ENCODE peak calls at places on chromosomes 3 and 15, in seven cellular contexts. One of them, this sample, is unnamed.

GRCh38 chr3:61505197-61505596 is 56.2 kb upstream of the PTPRG start:
- DNase-seq in GM12878: no peak
- DNase-seq in HCT116: no peak
- DNase-seq in SK-N-SH: no peak
- DNase-seq in HepG2: no peak
- DNase-seq in H1: no peak
- DNase-seq in K562: no peak
- DNase-seq in this sample: no peak

GRCh38 chr3:179168933-179169332 is 20.8 kb downstream of the PIK3CA start:
- DNase-seq in GM12878: no peak
- DNase-seq in HCT116: no peak
- DNase-seq in SK-N-SH: no peak
- DNase-seq in HepG2: no peak
- DNase-seq in H1: no peak
- DNase-seq in K562: no peak
- DNase-seq in this sample: no peak

GRCh38 chr3:73121684-73122331 is 60.3 kb downstream of the EBLN2 start:
- DNase-seq in GM12878: no peak
- DNase-seq in HCT116: no peak
- DNase-seq in SK-N-SH: no peak
- DNase-seq in HepG2: no peak
- DNase-seq in H1: no peak
- DNase-seq in K562: no peak
- DNase-seq in this sample: no peak

GRCh38 chr15:90482124-90483011 is 47.4 kb upstream of the CRTC3 start:
- DNase-seq in GM12878: no peak
- DNase-seq in HCT116: peak; percentile 34
- DNase-seq in SK-N-SH: peak; percentile 54
- DNase-seq in HepG2: peak; percentile 80
- DNase-seq in H1: peak; percentile 55
- DNase-seq in K562: peak; percentile 27
- DNase-seq in this sample: peak; percentile 20

GRCh38 chr3:69710153-69710977 is 28.9 kb upstream of the MITF start:
- DNase-seq in GM12878: no peak
- DNase-seq in HCT116: no peak
- DNase-seq in SK-N-SH: no peak
- DNase-seq in HepG2: no peak
- DNase-seq in H1: no peak
- DNase-seq in K562: no peak
- DNase-seq in this sample: no peak

GRCh38 chr3:82707035-82707434 is 945.6 kb upstream of the GBE1 start:
- DNase-seq in GM12878: no peak
- DNase-seq in HCT116: no peak
- DNase-seq in SK-N-SH: no peak
- DNase-seq in HepG2: no peak
- DNase-seq in H1: no peak
- DNase-seq in K562: no peak
- DNase-seq in this sample: no peak

GRCh38 chr3:114214542-114215341 is 22.6 kb downstream of the ZNF80 start:
- DNase-seq in GM12878: no peak
- DNase-seq in HCT116: no peak
- DNase-seq in SK-N-SH: no peak
- DNase-seq in HepG2: no peak
- DNase-seq in H1: no peak
- DNase-seq in K562: no peak
- DNase-seq in this sample: peak; percentile 48

GRCh38 chr15:38618242-38618925 is 53.8 kb upstream of the RASGRP1 start:
- DNase-seq in GM12878: no peak
- DNase-seq in HCT116: no peak
- DNase-seq in SK-N-SH: no peak
- DNase-seq in HepG2: no peak
- DNase-seq in H1: no peak
- DNase-seq in K562: no peak
- DNase-seq in this sample: no peak

GRCh38 chr3:130950641-130951040 is 56.8 kb downstream of the ATP2C1 start:
- DNase-seq in GM12878: no peak
- DNase-seq in HCT116: no peak
- DNase-seq in SK-N-SH: no peak
- DNase-seq in HepG2: no peak
- DNase-seq in H1: no peak
- DNase-seq in K562: no peak
- DNase-seq in this sample: no peak

GRCh38 chr15:91855684-91856553 is 2.4 kb downstream of the SLCO3A1 start:
- DNase-seq in GM12878: peak; percentile 33
- DNase-seq in HCT116: no peak
- DNase-seq in SK-N-SH: peak; percentile 45
- DNase-seq in HepG2: peak; percentile 3
- DNase-seq in H1: peak; percentile 78
- DNase-seq in K562: peak; percentile 15
- DNase-seq in this sample: peak; percentile 40

GRCh38 chr15:97745481-97746071 is 214.9 kb upstream of the ARRDC4 start:
- DNase-seq in GM12878: no peak
- DNase-seq in HCT116: no peak
- DNase-seq in SK-N-SH: peak; percentile 37
- DNase-seq in HepG2: peak; percentile 23
- DNase-seq in H1: peak; percentile 67
- DNase-seq in K562: peak; percentile 54
- DNase-seq in this sample: peak; percentile 27

GRCh38 chr3:155807823-155808222 is 1.7 kb upstream of the C3orf33 start:
- DNase-seq in GM12878: no peak
- DNase-seq in HCT116: no peak
- DNase-seq in SK-N-SH: no peak
- DNase-seq in HepG2: no peak
- DNase-seq in H1: no peak
- DNase-seq in K562: no peak
- DNase-seq in this sample: no peak

DNA sequence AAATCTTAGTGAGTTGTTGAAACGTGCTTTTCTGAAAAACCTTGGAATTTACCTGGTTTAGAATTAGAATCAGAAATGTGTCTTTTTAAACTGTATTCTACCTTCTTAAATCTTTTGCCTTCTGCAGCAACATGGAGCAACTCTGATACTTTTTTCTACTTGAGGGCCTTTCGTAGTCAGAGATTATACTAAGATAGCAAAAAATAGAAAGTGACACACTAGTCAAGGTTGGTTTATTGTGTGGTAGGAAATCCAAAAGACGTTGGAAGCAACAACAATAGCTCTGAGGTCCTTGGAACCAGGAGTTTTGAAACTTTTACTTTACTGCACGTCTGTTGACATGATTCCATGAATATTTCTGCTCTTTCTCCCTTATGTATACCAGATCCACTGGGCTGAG is 294.9 kb downstream of the LPP start:
- DNase-seq in GM12878: no peak
- DNase-seq in HCT116: no peak
- DNase-seq in SK-N-SH: no peak
- DNase-seq in HepG2: no peak
- DNase-seq in H1: no peak
- DNase-seq in K562: no peak
- DNase-seq in this sample: no peak
- H3K4me1 ChIP-seq in GM12878: peaks cover 14% of the 10 kb centered on the region
- H3K4me1 ChIP-seq in HCT116: no peaks in the 10 kb centered on the region
- H3K4me1 ChIP-seq in SK-N-SH: no peaks in the 10 kb centered on the region
- H3K4me1 ChIP-seq in HepG2: no peaks in the 10 kb centered on the region
- H3K4me1 ChIP-seq in H1: no peaks in the 10 kb centered on the region
- H3K4me1 ChIP-seq in K562: no peaks in the 10 kb centered on the region
- H3K4me1 ChIP-seq in this sample: no peaks in the 10 kb centered on the region

DNA sequence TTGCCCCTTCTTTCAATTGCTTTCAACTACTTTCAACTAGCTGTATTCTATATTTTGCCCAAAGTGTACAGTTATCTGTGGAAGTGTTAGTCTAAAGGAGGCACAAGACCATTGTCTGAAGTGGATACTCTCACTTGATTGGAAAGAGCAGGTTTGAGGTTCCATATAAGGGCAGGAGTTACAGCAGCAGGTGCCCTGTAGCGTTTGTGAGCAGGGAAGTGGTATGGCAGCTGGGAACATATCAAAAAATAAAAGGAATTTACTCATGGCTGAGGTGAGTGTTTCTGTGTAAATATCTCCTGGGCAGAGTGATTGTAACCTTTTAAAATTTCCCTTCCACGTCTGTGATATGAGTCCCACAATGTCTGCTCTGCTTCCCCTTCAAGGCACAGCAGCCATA is 38.5 kb upstream of the DNAJC13 start:
- DNase-seq in GM12878: no peak
- DNase-seq in HCT116: no peak
- DNase-seq in SK-N-SH: no peak
- DNase-seq in HepG2: no peak
- DNase-seq in H1: no peak
- DNase-seq in K562: no peak
- DNase-seq in this sample: no peak
- TF ChIP-seq YY1 in GM12878: no peak
- TF ChIP-seq YY1 in HCT116: no peak
- TF ChIP-seq YY1 in SK-N-SH: no peak
- TF ChIP-seq YY1 in HepG2: no peak
- TF ChIP-seq YY1 in H1: no peak
- TF ChIP-seq YY1 in K562: no peak
- TF ChIP-seq YY1 in this sample: no peak

GRCh38 chr15:31077181-31077580 is 24.3 kb downstream of the TRPM1 start:
- DNase-seq in GM12878: no peak
- DNase-seq in HCT116: no peak
- DNase-seq in SK-N-SH: no peak
- DNase-seq in HepG2: no peak
- DNase-seq in H1: peak; percentile 41
- DNase-seq in K562: no peak
- DNase-seq in this sample: no peak
- H3K4me1 ChIP-seq in GM12878: peaks cover 19% of the 10 kb centered on the region
- H3K4me1 ChIP-seq in HCT116: no peaks in the 10 kb centered on the region
- H3K4me1 ChIP-seq in SK-N-SH: peaks cover 2% of the 10 kb centered on the region
- H3K4me1 ChIP-seq in HepG2: peaks cover 8% of the 10 kb centered on the region
- H3K4me1 ChIP-seq in H1: peaks cover 39% of the 10 kb centered on the region
- H3K4me1 ChIP-seq in K562: peaks cover 3% of the 10 kb centered on the region
- H3K4me1 ChIP-seq in this sample: peaks cover 24% of the 10 kb centered on the region

GRCh38 chr3:52265387-52265786 is 13.1 kb downstream of the WDR82 start:
- DNase-seq in GM12878: no peak
- DNase-seq in HCT116: no peak
- DNase-seq in SK-N-SH: no peak
- DNase-seq in HepG2: no peak
- DNase-seq in H1: no peak
- DNase-seq in K562: no peak
- DNase-seq in this sample: no peak
- TF ChIP-seq YY1 in GM12878: no peak
- TF ChIP-seq YY1 in HCT116: no peak
- TF ChIP-seq YY1 in SK-N-SH: no peak
- TF ChIP-seq YY1 in HepG2: no peak
- TF ChIP-seq YY1 in H1: no peak
- TF ChIP-seq YY1 in K562: no peak
- TF ChIP-seq YY1 in this sample: no peak

GRCh38 chr3:141326123-141326522 is 42.2 kb upstream of the ZBTB38 start:
- DNase-seq in GM12878: no peak
- DNase-seq in HCT116: no peak
- DNase-seq in SK-N-SH: no peak
- DNase-seq in HepG2: no peak
- DNase-seq in H1: no peak
- DNase-seq in K562: no peak
- DNase-seq in this sample: no peak
- H3K4me1 ChIP-seq in GM12878: peaks cover 19% of the 10 kb centered on the region
- H3K4me1 ChIP-seq in HCT116: peaks cover 3% of the 10 kb centered on the region
- H3K4me1 ChIP-seq in SK-N-SH: peaks cover 5% of the 10 kb centered on the region
- H3K4me1 ChIP-seq in HepG2: peaks cover 60% of the 10 kb centered on the region
- H3K4me1 ChIP-seq in H1: peaks cover 3% of the 10 kb centered on the region
- H3K4me1 ChIP-seq in K562: peaks cover 24% of the 10 kb centered on the region
- H3K4me1 ChIP-seq in this sample: no peaks in the 10 kb centered on the region

GRCh38 chr3:141077631-141078030 is 26.5 kb downstream of the SPSB4 start:
- DNase-seq in GM12878: no peak
- DNase-seq in HCT116: no peak
- DNase-seq in SK-N-SH: no peak
- DNase-seq in HepG2: no peak
- DNase-seq in H1: no peak
- DNase-seq in K562: no peak
- DNase-seq in this sample: no peak
- TF ChIP-seq YY1 in GM12878: no peak
- TF ChIP-seq YY1 in HCT116: no peak
- TF ChIP-seq YY1 in SK-N-SH: no peak
- TF ChIP-seq YY1 in HepG2: no peak
- TF ChIP-seq YY1 in H1: no peak
- TF ChIP-seq YY1 in K562: no peak
- TF ChIP-seq YY1 in this sample: no peak

GRCh38 chr3:149247929-149248691 is 26.5 kb upstream of the CP start:
- DNase-seq in GM12878: no peak
- DNase-seq in HCT116: no peak
- DNase-seq in SK-N-SH: no peak
- DNase-seq in HepG2: peak; percentile 25
- DNase-seq in H1: no peak
- DNase-seq in K562: no peak
- DNase-seq in this sample: no peak
- H3K4me1 ChIP-seq in GM12878: peaks cover 35% of the 10 kb centered on the region
- H3K4me1 ChIP-seq in HCT116: peaks cover 19% of the 10 kb centered on the region
- H3K4me1 ChIP-seq in SK-N-SH: no peaks in the 10 kb centered on the region
- H3K4me1 ChIP-seq in HepG2: peaks cover 58% of the 10 kb centered on the region
- H3K4me1 ChIP-seq in H1: no peaks in the 10 kb centered on the region
- H3K4me1 ChIP-seq in K562: peaks cover 4% of the 10 kb centered on the region
- H3K4me1 ChIP-seq in this sample: no peaks in the 10 kb centered on the region

DNA sequence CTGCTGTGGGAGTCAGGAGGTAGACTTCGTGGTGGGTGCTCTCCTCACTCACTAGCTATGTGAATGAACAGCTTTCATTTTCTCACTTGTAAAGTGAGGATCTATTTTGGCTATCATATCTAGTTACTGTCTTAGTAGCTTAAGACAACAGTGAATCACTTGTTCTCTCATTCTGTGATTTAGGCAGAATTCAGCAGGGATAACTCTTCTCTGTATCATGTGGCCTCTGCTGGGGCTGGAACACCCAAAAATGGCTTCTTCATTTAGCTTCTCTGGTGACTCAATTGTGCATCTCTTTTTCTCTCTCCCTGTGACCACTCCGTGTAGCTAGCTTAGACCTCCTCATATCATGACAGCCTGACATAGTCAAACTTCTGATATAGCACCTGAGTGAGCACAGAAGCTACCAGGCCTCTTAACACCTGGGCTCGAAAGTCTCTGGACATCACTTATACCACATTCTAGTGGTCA is 68.4 kb downstream of the BFSP2 start:
- DNase-seq in GM12878: no peak
- DNase-seq in HCT116: no peak
- DNase-seq in SK-N-SH: no peak
- DNase-seq in HepG2: no peak
- DNase-seq in H1: no peak
- DNase-seq in K562: no peak
- DNase-seq in this sample: no peak
- TF ChIP-seq YY1 in GM12878: peak; percentile 33
- TF ChIP-seq YY1 in HCT116: no peak
- TF ChIP-seq YY1 in SK-N-SH: no peak
- TF ChIP-seq YY1 in HepG2: no peak
- TF ChIP-seq YY1 in H1: no peak
- TF ChIP-seq YY1 in K562: no peak
- TF ChIP-seq YY1 in this sample: no peak